ENCODE peak calls at places on chromosomes 16 and 17, in six cellular contexts. R is HFFc6; D is posterior cingulate gyrus; Z is activated naive CD8-positive, alpha-beta T cell treated with anti-CD3 and anti-CD28 coated beads, Interleukin-2, amount 50 U/mL, for 16 hours; Q is cardiac septum; S is lower lobe of right lung. V is an unnamed sample.

GRCh38 chr17:82257473-82257872 is 16.0 kb downstream of the CSNK1D start:
- DNase-seq in R (no peak), Q (no peak), D (peak; percentile 84), S (no peak), Z (peak; percentile 37), V (no peak)

GRCh38 chr16:69448470-69449193 is 24.2 kb downstream of the CYB5B start:
- DNase-seq in R (peak; percentile 56), D (no peak), S (no peak), Q (no peak), Z (no peak), V (no peak)

GRCh38 chr17:38541281-38541680 is 64.5 kb downstream of the SRCIN1 start:
- DNase-seq in Q (no peak), R (no peak), S (no peak), D (no peak), Z (no peak), V (no peak)

GRCh38 chr17:6752068-6752909 is 3.6 kb upstream of the XAF1 start:
- DNase-seq in S (no peak), D (no peak), R (peak; percentile 99), Q (no peak), Z (no peak), V (no peak)

GRCh38 chr17:28737770-28738679 is 5.8 kb upstream of the TRAF4 start:
- DNase-seq in Z (no peak), S (peak; percentile 43), R (no peak), Q (no peak), D (no peak), V (no peak)

GRCh38 chr16:74216319-74216718 is 80.3 kb upstream of the PSMD7 start:
- DNase-seq in Q (no peak), D (no peak), S (no peak), R (no peak), Z (no peak), V (no peak)

GRCh38 chr16:22098538-22099255 is 6.4 kb downstream of the VWA3A start:
- DNase-seq in R (peak; percentile 48), D (no peak), S (no peak), Z (no peak), Q (no peak), V (no peak)

GRCh38 chr17:72301887-72302286 is 181.1 kb downstream of the SOX9 start:
- DNase-seq in Q (no peak), D (no peak), R (no peak), Z (no peak), S (no peak), V (no peak)

GRCh38 chr16:20415541-20415940 is 6.2 kb downstream of the ACSM5 start:
- DNase-seq in Z (no peak), Q (no peak), R (no peak), S (no peak), D (no peak), V (no peak)

GRCh38 chr17:79073016-79073705 is 1.5 kb upstream of the ENGASE start:
- DNase-seq in Q (peak; percentile 27), S (peak; percentile 30), R (no peak), Z (no peak), D (no peak), V (no peak)

GRCh38 chr16:57500578-57501111 is 14.4 kb upstream of the DOK4 start:
- DNase-seq in S (peak; percentile 50), R (no peak), Q (no peak), D (no peak), Z (no peak), V (no peak)

GRCh38 chr17:7249830-7250229 is 1.7 kb downstream of the CTDNEP1 start:
- DNase-seq in D (no peak), S (no peak), Q (no peak), R (no peak), Z (no peak), V (no peak)

GRCh38 chr17:44898768-44899073 is 524 bp downstream of the EFTUD2 start:
- DNase-seq in S (peak; percentile 58), Q (no peak), R (peak; percentile 14), D (no peak), Z (no peak), V (no peak)

GRCh38 chr16:23670137-23670776 is 8.4 kb upstream of the PLK1 start:
- DNase-seq in S (no peak), Q (no peak), R (peak; percentile 82), D (no peak), Z (no peak), V (no peak)

GRCh38 chr16:49417354-49417753 is 43.8 kb downstream of the C16orf78 start:
- DNase-seq in Q (no peak), S (no peak), R (no peak), Z (no peak), D (no peak), V (no peak)

V was measured in GDM1.